ENCODE peak calls at places on chromosomes 11 and 22, in nine cellular contexts. J is stimulated activated CD4-positive, alpha-beta T cell treated with anti-CD3 and anti-CD28 coated beads, Interleukin-2, amount 100 ng/mL, for 48 hours; L is GM23248; R is amniotic epithelial cell; W is mucosa of gallbladder; Q is germinal center; S is right atrium auricular region; Z is AG09319; N is activated T-helper 9 cell treated with anti-CD3 and anti-CD28 coated beads, Interleukin-2, amount 50 U/mL, for 16 hours. K is an unnamed sample.

GRCh38 chr22:19941365-19942070 is at the start of the genes COMT and TXNRD2:
- DNase-seq in Q (peak; percentile 88), Z (no peak), J (peak; percentile 70), W (peak; percentile 57), N (peak; percentile 56), S (no peak), L (peak; percentile 88), R (peak; percentile 40), K (no peak)

GRCh38 chr11:12723410-12724297 is 49.4 kb downstream of the TEAD1 start:
- DNase-seq in Z (no peak), W (peak; percentile 39), L (no peak), N (no peak), R (peak; percentile 74), S (no peak), Q (no peak), J (no peak), K (no peak)

GRCh38 chr11:65425971-65426838 is 3.6 kb downstream of the NEAT1 start:
- DNase-seq in J (no peak), Q (no peak), W (no peak), R (peak; percentile 90), Z (no peak), N (no peak), L (peak; percentile 88), S (peak; percentile 34), K (no peak)

GRCh38 chr22:49255154-49255553 is 572.5 kb downstream of the BRD1 start:
- DNase-seq in J (no peak), N (no peak), S (no peak), Z (no peak), L (no peak), R (no peak), Q (no peak), W (no peak), K (no peak)

GRCh38 chr22:29080061-29080975 is 7.5 kb downstream of the KREMEN1 start:
- DNase-seq in L (peak; percentile 43), Q (no peak), W (no peak), N (no peak), J (no peak), R (no peak), S (no peak), Z (peak; percentile 7), K (no peak)

GRCh38 chr11:59544869-59545178 is 33.5 kb downstream of the OR4D9 start:
- DNase-seq in W (no peak), Q (no peak), J (no peak), L (no peak), S (no peak), N (no peak), R (no peak), Z (no peak), K (no peak)

GRCh38 chr11:71298761-71299181 is 46.4 kb upstream of the SHANK2 start:
- DNase-seq in W (peak; percentile 7), L (no peak), J (no peak), R (no peak), S (peak; percentile 49), Z (no peak), Q (no peak), N (no peak), K (peak; percentile 95)

GRCh38 chr11:59643390-59643789 is 25.4 kb downstream of the PATL1 start:
- DNase-seq in J (no peak), W (no peak), N (no peak), Z (no peak), Q (no peak), R (no peak), L (no peak), S (no peak), K (no peak)

GRCh38 chr11:71086687-71087258 is 165.6 kb downstream of the SHANK2 start:
- DNase-seq in R (peak; percentile 21), L (peak; percentile 42), N (no peak), J (no peak), Q (peak; percentile 15), Z (no peak), S (no peak), W (no peak), K (no peak)

GRCh38 chr11:43989162-43989961 is 46.9 kb downstream of the C11orf96 start:
- DNase-seq in Q (no peak), J (no peak), R (no peak), Z (no peak), S (no peak), N (no peak), L (no peak), W (peak; percentile 58), K (no peak)

GRCh38 chr11:18731949-18732821 is 6.2 kb upstream of the IGSF22 start:
- DNase-seq in S (peak; percentile 72), R (peak; percentile 32), Z (no peak), J (peak; percentile 72), L (peak; percentile 41), W (peak; percentile 61), Q (peak; percentile 79), N (peak; percentile 53), K (no peak)

GRCh38 chr11:74417379-74417804 is 19.2 kb upstream of the PGM2L1 start:
- DNase-seq in W (no peak), Z (no peak), J (no peak), N (no peak), R (peak; percentile 58), Q (no peak), L (no peak), S (no peak), K (no peak)

GRCh38 chr22:43995057-43995685 is 28.9 kb upstream of the PARVB start:
- DNase-seq in N (no peak), R (no peak), Z (no peak), S (no peak), J (no peak), Q (no peak), L (no peak), W (no peak), K (no peak)

GRCh38 chr11:66904055-66904454 is 47.2 kb downstream of the LRFN4 start:
- DNase-seq in Z (no peak), R (no peak), J (no peak), Q (no peak), S (no peak), L (no peak), N (no peak), W (no peak), K (no peak)

GRCh38 chr11:74307409-74307808 is 4.0 kb downstream of the P4HA3 start:
- DNase-seq in W (no peak), L (peak; percentile 35), Z (no peak), Q (no peak), N (no peak), S (no peak), R (peak; percentile 82), J (no peak), K (no peak)

GRCh38 chr11:84496122-84496521 is 1131.0 kb downstream of the DLG2 start:
- DNase-seq in W (no peak), R (no peak), N (no peak), L (no peak), Z (no peak), Q (no peak), S (no peak), J (no peak), K (no peak)

GRCh38 chr11:12179019-12179418 is 68.6 kb downstream of the MICAL2 start:
- DNase-seq in L (no peak), S (no peak), W (no peak), Z (no peak), J (no peak), N (no peak), Q (no peak), R (no peak), K (no peak)

GRCh38 chr11:13551834-13552233 is 56.0 kb upstream of the PTH start:
- DNase-seq in N (no peak), W (no peak), J (no peak), R (no peak), S (no peak), Z (no peak), L (no peak), Q (no peak), K (no peak)

GRCh38 chr11:73652046-73652730 is 5.8 kb downstream of the PLEKHB1 start:
- DNase-seq in S (no peak), L (no peak), R (no peak), W (peak; percentile 18), N (no peak), Z (no peak), J (no peak), Q (no peak), K (no peak)

GRCh38 chr11:126149759-126150236 is 61.7 kb downstream of the RPUSD4 start:
- DNase-seq in W (no peak), R (peak; percentile 38), Z (no peak), Q (no peak), J (no peak), L (no peak), N (no peak), S (no peak), K (no peak)

K was measured in vagina.